ENCODE peak calls at places on chromosome 4, in seven cellular contexts. B is Peyer's patch; Y is HepG2; P is mammary epithelial cell; G is adipocyte; S is uterus; L is naive thymus-derived CD4-positive, alpha-beta T cell. M is an unnamed sample. For H3K36me3, the result is how much of the 10 kb centered on the place peaks cover.

GRCh38 chr4:24260133-24260532 is 324.2 kb downstream of the DHX15 start:
- DNase-seq in B (no peak), Y (no peak), P (no peak), G (no peak), S (no peak), L (no peak), M (no peak)

GRCh38 chr4:98508825-98509539 is 149.4 kb downstream of the TSPAN5 start:
- DNase-seq in B (no peak), Y (no peak), P (no peak), G (no peak), S (no peak), L (no peak), M (no peak)

GRCh38 chr4:7659429-7660175 is 224.9 kb upstream of the PSAPL1 start:
- DNase-seq in B (no peak), Y (no peak), P (no peak), G (no peak), S (no peak), L (no peak), M (no peak)

GRCh38 chr4:73664470-73664869 is 44.2 kb upstream of the RASSF6 start:
- DNase-seq in B (no peak), Y (no peak), P (no peak), G (no peak), S (no peak), L (no peak), M (no peak)

GRCh38 chr4:171067422-171067821 is 745.8 kb upstream of the GALNTL6 start:
- DNase-seq in B (no peak), Y (no peak), P (no peak), G (peak), S (no peak), L (no peak), M (no peak)

GRCh38 chr4:180106122-180106521 is 2137.1 kb upstream of the TENM3 start:
- DNase-seq in B (no peak), Y (no peak), P (peak), G (peak), S (no peak), L (no peak), M (no peak)

GRCh38 chr4:154961263-154961662 is 180.2 kb downstream of the RBM46 start:
- DNase-seq in B (no peak), Y (no peak), P (no peak), G (no peak), S (no peak), L (no peak), M (no peak)

GRCh38 chr4:29805871-29806480 is 914.2 kb upstream of the PCDH7 start:
- DNase-seq in B (no peak), Y (no peak), P (no peak), G (no peak), S (no peak), L (no peak), M (no peak)

GRCh38 chr4:133969202-133969873 is 232.3 kb downstream of the PABPC4L start:
- DNase-seq in B (no peak), Y (no peak), P (peak), G (peak), S (no peak), L (no peak), M (no peak)

GRCh38 chr4:53589511-53589910 is 1.8 kb downstream of the LNX1 start:
- DNase-seq in B (no peak), Y (no peak), P (no peak), G (no peak), S (no peak), L (no peak), M (no peak)

GRCh38 chr4:116400480-116400879 is 684.9 kb downstream of the TRAM1L1 start:
- DNase-seq in B (no peak), Y (no peak), P (no peak), G (peak), S (no peak), L (no peak), M (no peak)

GRCh38 chr4:89316931-89317366 is 9.3 kb upstream of the GPRIN3 start:
- DNase-seq in B (no peak), Y (no peak), P (no peak), G (peak), S (no peak), L (no peak), M (peak)

GRCh38 chr4:8141935-8142334 is 16.7 kb downstream of the ABLIM2 start:
- DNase-seq in B (no peak), Y (no peak), P (no peak), G (no peak), S (no peak), L (no peak), M (no peak)

GRCh38 chr4:13888112-13888511 is 260.6 kb upstream of the BOD1L1 start:
- DNase-seq in B (no peak), Y (no peak), P (peak), G (peak), S (no peak), L (no peak), M (no peak)

GRCh38 chr4:149145803-149146202 is 669.8 kb downstream of the IQCM start:
- DNase-seq in B (no peak), Y (no peak), P (no peak), G (no peak), S (no peak), L (no peak), M (no peak)

GRCh38 chr4:44701037-44701436 is 22.8 kb downstream of the GUF1 start:
- DNase-seq in B (no peak), Y (no peak), P (no peak), G (no peak), S (no peak), L (no peak), M (no peak)

GRCh38 chr4:37584087-37584486 is 102.1 kb downstream of the RELL1 start:
- DNase-seq in B (peak), Y (peak), P (no peak), G (no peak), S (no peak), L (no peak), M (no peak)

GRCh38 chr4:115376866-115377265 is 263.4 kb upstream of the NDST4 start:
- DNase-seq in B (no peak), Y (no peak), P (no peak), G (no peak), S (no peak), L (no peak), M (no peak)

GRCh38 chr4:24736066-24736465 is 59.3 kb upstream of the SOD3 start:
- DNase-seq in B (no peak), Y (no peak), P (peak), G (peak), S (no peak), L (no peak), M (no peak)

GRCh38 chr4:162409048-162409447 is 245.2 kb upstream of the FSTL5 start:
- DNase-seq in B (peak), Y (no peak), P (no peak), G (no peak), S (no peak), L (no peak), M (no peak)

GRCh38 chr4:173835863-173836262 is 305.8 kb upstream of the HAND2 start:
- DNase-seq in B (no peak), Y (no peak), P (peak), G (peak), S (peak), L (no peak), M (no peak)

GRCh38 chr4:85228264-85228663 is 246.7 kb upstream of the ARHGAP24 start:
- DNase-seq in B (no peak), Y (no peak), P (no peak), G (no peak), S (no peak), L (no peak), M (peak)

GRCh38 chr4:127400736-127401346 is 231.9 kb upstream of the INTU start:
- DNase-seq in B (no peak), Y (peak), P (peak), G (peak), S (peak), L (no peak), M (peak)

GRCh38 chr4:26434030-26434639 is 56.1 kb downstream of the CCKAR start:
- DNase-seq in B (no peak), Y (no peak), P (peak), G (peak), S (no peak), L (no peak), M (no peak)

GRCh38 chr4:26426892-26427291 is 63.4 kb downstream of the CCKAR start:
- DNase-seq in B (no peak), Y (no peak), P (no peak), G (no peak), S (no peak), L (no peak), M (no peak)

GRCh38 chr4:26432419-26432818 is 57.9 kb downstream of the CCKAR start:
- DNase-seq in B (no peak), Y (no peak), P (no peak), G (no peak), S (no peak), L (no peak), M (no peak)

GRCh38 chr4:26433556-26433955 is 56.7 kb downstream of the CCKAR start:
- DNase-seq in B (no peak), Y (no peak), P (no peak), G (no peak), S (no peak), L (no peak), M (no peak)

DNA sequence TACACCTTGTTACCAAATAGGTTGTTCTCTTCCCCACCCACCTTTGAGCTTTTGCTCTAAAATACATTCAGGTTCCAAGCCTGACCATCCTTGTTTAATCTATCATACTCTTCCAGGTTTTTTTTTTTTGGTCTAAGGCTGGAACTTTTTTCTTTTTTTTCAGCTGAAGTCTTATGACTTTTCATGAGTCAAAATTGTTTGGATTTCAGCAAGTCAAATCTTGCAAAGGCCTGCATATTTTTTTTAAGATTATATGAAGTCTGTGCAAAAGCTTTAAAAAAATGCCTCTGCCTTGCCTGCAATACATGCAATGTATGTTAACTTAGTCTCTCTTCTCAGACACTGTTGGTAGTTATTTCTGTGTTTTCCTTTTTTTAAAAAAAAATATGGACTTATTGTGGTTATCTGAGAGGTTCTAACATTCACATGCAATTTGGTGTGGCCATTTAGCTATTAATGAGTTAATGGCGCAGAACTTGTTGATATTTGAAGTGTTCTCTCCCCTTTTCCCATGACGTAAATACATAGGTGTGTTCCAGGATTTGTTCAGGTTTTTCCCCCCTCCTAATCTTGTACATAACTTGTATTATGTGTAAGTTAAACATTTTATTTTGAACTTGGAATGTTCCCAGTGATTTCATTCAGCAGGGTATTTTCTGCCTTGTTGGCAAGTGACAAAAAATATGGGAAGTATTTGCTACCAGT is 58.7 kb downstream of the CCKAR start:
- DNase-seq in B (no peak), Y (no peak), P (peak), G (peak), S (no peak), L (no peak), M (no peak)
- H3K36me3 ChIP-seq in B (half or more), Y (under half), P (under half), G (under half), S (under half), L (under half), M (half or more)

GRCh38 chr4:971670-972500 is 1.5 kb downstream of the DGKQ start:
- DNase-seq in B (peak), Y (no peak), P (no peak), G (no peak), S (no peak), L (no peak), M (no peak)
- H3K4me3 ChIP-seq in B (peak), Y (peak), P (peak), G (peak), S (no peak), L (peak), M (peak)

GRCh38 chr4:153244969-153245368 is 40.7 kb downstream of the TRIM2 start:
- DNase-seq in B (no peak), Y (no peak), P (no peak), G (no peak), S (no peak), L (no peak), M (no peak)

GRCh38 chr4:153245775-153246174 is 41.5 kb downstream of the TRIM2 start:
- DNase-seq in B (no peak), Y (no peak), P (no peak), G (no peak), S (no peak), L (no peak), M (no peak)

GRCh38 chr4:153247116-153247490 is 42.9 kb downstream of the TRIM2 start:
- DNase-seq in B (no peak), Y (no peak), P (no peak), G (no peak), S (no peak), L (no peak), M (no peak)

GRCh38 chr4:153248641-153249198 is 44.5 kb downstream of the TRIM2 start:
- DNase-seq in B (peak), Y (no peak), P (no peak), G (no peak), S (no peak), L (peak), M (no peak)

GRCh38 chr4:153246446-153247115 is 42.3 kb downstream of the TRIM2 start:
- DNase-seq in B (no peak), Y (peak), P (no peak), G (no peak), S (no peak), L (no peak), M (no peak)
- H3K36me3 ChIP-seq in B (under half), Y (under half), P (under half), G (under half), S (under half), L (under half), M (under half)

DNA sequence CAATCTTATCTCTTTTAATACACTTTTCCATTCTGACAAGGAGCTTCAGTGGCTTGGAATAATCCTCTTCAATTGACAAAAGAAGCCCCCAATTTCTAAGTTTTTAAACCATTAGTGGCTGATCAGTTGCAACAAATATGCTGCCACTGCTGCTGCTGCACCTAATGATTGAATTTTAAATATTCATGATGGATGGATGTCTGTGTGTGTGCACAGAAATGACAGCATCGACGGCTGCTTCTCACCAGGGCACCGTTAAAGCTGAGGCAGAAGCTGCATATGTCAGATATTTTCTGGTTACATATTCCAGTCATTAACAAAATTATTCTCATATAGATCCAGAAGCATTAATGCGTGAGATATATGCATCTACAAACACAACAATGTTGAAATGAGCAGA is 182.4 kb downstream of the MGST2 start:
- DNase-seq in B (no peak), Y (no peak), P (no peak), G (no peak), S (no peak), L (no peak), M (no peak)
- H3K4me3 ChIP-seq in B (no peak), Y (no peak), P (no peak), G (no peak), S (no peak), L (no peak), M (no peak)

DNA sequence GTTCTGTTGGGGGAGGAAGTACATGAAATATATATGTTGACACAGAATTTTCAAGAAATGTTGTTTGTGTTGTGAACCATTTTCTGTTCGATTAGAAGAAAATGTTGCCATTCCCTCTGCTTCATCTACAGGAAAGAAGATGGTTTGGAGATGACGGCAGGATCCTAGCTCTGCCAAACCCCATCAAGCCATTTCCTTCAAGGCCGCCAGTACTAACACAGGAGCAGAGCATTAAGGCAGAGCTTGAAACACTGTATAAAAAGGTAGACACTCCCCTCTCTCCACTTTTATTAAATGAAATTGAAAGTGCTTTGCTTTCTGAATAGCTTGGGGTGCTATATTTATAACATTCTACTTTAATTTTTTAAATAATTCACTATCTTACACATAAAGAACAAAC is 46.8 kb downstream of the CC2D2A start:
- DNase-seq in B (no peak), Y (no peak), P (no peak), G (no peak), S (no peak), L (no peak), M (no peak)
- H3K36me3 ChIP-seq in B (under half), Y (under half), P (under half), G (under half), S (under half), L (under half), M (under half)

GRCh38 chr4:185737489-185738037 is 74.4 kb downstream of the SORBS2 start:
- DNase-seq in B (no peak), Y (no peak), P (no peak), G (no peak), S (no peak), L (no peak), M (no peak)
- H3K4me3 ChIP-seq in B (no peak), Y (no peak), P (no peak), G (peak), S (peak), L (no peak), M (no peak)

GRCh38 chr4:185412412-185412811 is 13.4 kb downstream of the UFSP2 start:
- DNase-seq in B (no peak), Y (no peak), P (no peak), G (no peak), S (no peak), L (no peak), M (no peak)
- H3K36me3 ChIP-seq in B (half or more), Y (under half), P (under half), G (half or more), S (under half), L (under half), M (half or more)

M was measured in OCI-LY7.